ENCODE peak calls at places on chromosome 11, in six cellular contexts. I, S, N, J, R and X are unnamed samples.

GRCh38 chr11:122717264-122717867 is 61.8 kb downstream of the UBASH3B start:
- DNase-seq in S (no peak), I (no peak), N (no peak), R (no peak), J (no peak), X (no peak)

GRCh38 chr11:128522943-128523518 is 64.3 kb downstream of the ETS1 start:
- DNase-seq in I (no peak), N (no peak), R (no peak), J (no peak), S (no peak), X (peak; percentile 20)

GRCh38 chr11:113505541-113506375 is 30.6 kb upstream of the DRD2 start:
- DNase-seq in S (no peak), J (no peak), R (no peak), I (no peak), N (peak; percentile 14), X (peak; percentile 94)

GRCh38 chr11:62242021-62242420 is at the start of gene SCGB1D2:
- DNase-seq in S (no peak), J (peak; percentile 84), R (no peak), I (peak; percentile 86), N (no peak), X (peak; percentile 13)

GRCh38 chr11:126113515-126113957 is 50.9 kb upstream of the CDON start:
- DNase-seq in R (peak; percentile 90), N (peak; percentile 87), J (peak; percentile 96), I (peak; percentile 89), S (no peak), X (no peak)

GRCh38 chr11:6233984-6234313 is 487 bp downstream of the FHIP1B start:
- DNase-seq in J (no peak), S (no peak), R (no peak), I (no peak), N (no peak), X (no peak)

GRCh38 chr11:10109836-10110235 is 184.2 kb downstream of the SBF2 start:
- DNase-seq in S (no peak), J (no peak), N (peak; percentile 78), I (no peak), R (no peak), X (no peak)

GRCh38 chr11:74008373-74009229 is at the start of gene UCP3:
- DNase-seq in N (no peak), J (no peak), I (no peak), R (no peak), S (no peak), X (no peak)

GRCh38 chr11:61267437-61267841 is 26.5 kb downstream of the PGA5 start:
- DNase-seq in J (peak; percentile 34), I (no peak), N (no peak), S (no peak), R (no peak), X (no peak)

GRCh38 chr11:9462172-9462799 is 1.5 kb downstream of the ZNF143 start:
- DNase-seq in R (peak; percentile 33), I (no peak), S (no peak), N (peak; percentile 23), J (no peak), X (no peak)

GRCh38 chr11:72740060-72740424 is 12.2 kb downstream of the ARAP1 start:
- DNase-seq in N (no peak), I (no peak), J (no peak), S (no peak), R (no peak), X (no peak)

GRCh38 chr11:18749681-18750319 is 23.8 kb upstream of the IGSF22 start:
- DNase-seq in J (peak; percentile 59), I (peak; percentile 56), N (peak; percentile 84), R (no peak), S (no peak), X (no peak)